ENCODE peak calls at places on chromosomes 2 and 18, in six cellular contexts. One of them, this sample, is unnamed.

GRCh38 chr2:134988994-134989605 is 58.1 kb downstream of the MAP3K19 start:
- DNase-seq in IMR-90: peak
- DNase-seq in A549: peak
- DNase-seq in right atrium auricular region: no peak
- DNase-seq in aorta: no peak
- DNase-seq in cardiac muscle cell: peak
- DNase-seq in this sample: no peak

GRCh38 chr18:30376515-30376914 is 666.0 kb downstream of the DSC3 start:
- DNase-seq in right atrium auricular region: no peak
- DNase-seq in aorta: no peak
- DNase-seq in A549: peak
- DNase-seq in IMR-90: no peak
- DNase-seq in cardiac muscle cell: no peak
- DNase-seq in this sample: no peak

GRCh38 chr2:158845869-158846268 is 50.8 kb downstream of the DAPL1 start:
- DNase-seq in right atrium auricular region: no peak
- DNase-seq in IMR-90: no peak
- DNase-seq in A549: no peak
- DNase-seq in aorta: no peak
- DNase-seq in cardiac muscle cell: peak
- DNase-seq in this sample: no peak

GRCh38 chr18:36692331-36692730 is 136.5 kb downstream of the TPGS2 start:
- DNase-seq in aorta: no peak
- DNase-seq in IMR-90: peak
- DNase-seq in cardiac muscle cell: no peak
- DNase-seq in right atrium auricular region: no peak
- DNase-seq in A549: no peak
- DNase-seq in this sample: no peak

GRCh38 chr2:17255071-17255470 is 263.2 kb downstream of the RAD51AP2 start:
- DNase-seq in right atrium auricular region: no peak
- DNase-seq in aorta: no peak
- DNase-seq in IMR-90: no peak
- DNase-seq in cardiac muscle cell: no peak
- DNase-seq in A549: no peak
- DNase-seq in this sample: no peak

GRCh38 chr2:138182276-138182675 is 218.0 kb downstream of the HNMT start:
- DNase-seq in A549: no peak
- DNase-seq in cardiac muscle cell: no peak
- DNase-seq in IMR-90: no peak
- DNase-seq in right atrium auricular region: no peak
- DNase-seq in aorta: no peak
- DNase-seq in this sample: no peak

GRCh38 chr2:109230980-109231420 is 102.0 kb downstream of the SH3RF3 start:
- DNase-seq in right atrium auricular region: peak
- DNase-seq in aorta: no peak
- DNase-seq in A549: no peak
- DNase-seq in IMR-90: no peak
- DNase-seq in cardiac muscle cell: no peak
- DNase-seq in this sample: no peak

GRCh38 chr18:3248670-3249359 is 1.2 kb downstream of the MYL12A start:
- DNase-seq in IMR-90: peak
- DNase-seq in aorta: no peak
- DNase-seq in A549: peak
- DNase-seq in right atrium auricular region: no peak
- DNase-seq in cardiac muscle cell: peak
- DNase-seq in this sample: no peak

GRCh38 chr2:167733750-167734149 is 513.6 kb downstream of the STK39 start:
- DNase-seq in IMR-90: peak
- DNase-seq in right atrium auricular region: no peak
- DNase-seq in aorta: no peak
- DNase-seq in cardiac muscle cell: no peak
- DNase-seq in A549: no peak
- DNase-seq in this sample: no peak

GRCh38 chr2:198186257-198186656 is 381.9 kb downstream of the PLCL1 start:
- DNase-seq in right atrium auricular region: no peak
- DNase-seq in aorta: no peak
- DNase-seq in IMR-90: no peak
- DNase-seq in cardiac muscle cell: no peak
- DNase-seq in A549: no peak
- DNase-seq in this sample: no peak

GRCh38 chr2:178650554-178650953 is 156.7 kb downstream of the TTN start:
- DNase-seq in IMR-90: no peak
- DNase-seq in A549: no peak
- DNase-seq in right atrium auricular region: no peak
- DNase-seq in aorta: no peak
- DNase-seq in cardiac muscle cell: no peak
- DNase-seq in this sample: no peak

GRCh38 chr2:216231867-216232266 is 122.7 kb downstream of the XRCC5 start:
- DNase-seq in A549: no peak
- DNase-seq in cardiac muscle cell: no peak
- DNase-seq in aorta: no peak
- DNase-seq in right atrium auricular region: no peak
- DNase-seq in IMR-90: no peak
- DNase-seq in this sample: no peak

GRCh38 chr2:228417526-228417925 is 236.0 kb upstream of the SPHKAP start:
- DNase-seq in A549: no peak
- DNase-seq in IMR-90: no peak
- DNase-seq in right atrium auricular region: no peak
- DNase-seq in aorta: no peak
- DNase-seq in cardiac muscle cell: no peak
- DNase-seq in this sample: no peak

GRCh38 chr2:10373931-10374330 is 71.2 kb downstream of the HPCAL1 start:
- DNase-seq in aorta: no peak
- DNase-seq in A549: no peak
- DNase-seq in right atrium auricular region: no peak
- DNase-seq in cardiac muscle cell: no peak
- DNase-seq in IMR-90: no peak
- DNase-seq in this sample: no peak

GRCh38 chr2:19359456-19359855 is 1.0 kb upstream of the OSR1 start:
- DNase-seq in cardiac muscle cell: no peak
- DNase-seq in right atrium auricular region: no peak
- DNase-seq in A549: no peak
- DNase-seq in IMR-90: no peak
- DNase-seq in aorta: no peak
- DNase-seq in this sample: no peak

GRCh38 chr2:160940699-160941098 is 219.5 kb upstream of the TANK start:
- DNase-seq in cardiac muscle cell: no peak
- DNase-seq in right atrium auricular region: no peak
- DNase-seq in A549: no peak
- DNase-seq in IMR-90: peak
- DNase-seq in aorta: no peak
- DNase-seq in this sample: no peak

GRCh38 chr2:99389946-99390345 is 52.8 kb downstream of the EIF5B start:
- DNase-seq in right atrium auricular region: no peak
- DNase-seq in A549: no peak
- DNase-seq in aorta: no peak
- DNase-seq in cardiac muscle cell: no peak
- DNase-seq in IMR-90: no peak
- DNase-seq in this sample: no peak

GRCh38 chr2:73640946-73641766 is 1.1 kb downstream of the NAT8 start:
- DNase-seq in IMR-90: no peak
- DNase-seq in cardiac muscle cell: no peak
- DNase-seq in right atrium auricular region: no peak
- DNase-seq in A549: no peak
- DNase-seq in aorta: no peak
- DNase-seq in this sample: no peak

GRCh38 chr18:45169610-45170009 is 445.7 kb upstream of the SLC14A2 start:
- DNase-seq in aorta: peak
- DNase-seq in A549: peak
- DNase-seq in right atrium auricular region: peak
- DNase-seq in IMR-90: peak
- DNase-seq in cardiac muscle cell: peak
- DNase-seq in this sample: peak

GRCh38 chr2:195451160-195451559 is 205.9 kb upstream of the SLC39A10 start:
- DNase-seq in right atrium auricular region: no peak
- DNase-seq in IMR-90: peak
- DNase-seq in cardiac muscle cell: no peak
- DNase-seq in A549: no peak
- DNase-seq in aorta: no peak
- DNase-seq in this sample: no peak

GRCh38 chr18:8974279-8974678 is 128.2 kb upstream of the NDUFV2 start:
- DNase-seq in aorta: no peak
- DNase-seq in IMR-90: no peak
- DNase-seq in cardiac muscle cell: no peak
- DNase-seq in right atrium auricular region: no peak
- DNase-seq in A549: no peak
- DNase-seq in this sample: no peak

GRCh38 chr2:126995652-126996377 is 97.1 kb downstream of the TEX51 start:
- DNase-seq in IMR-90: no peak
- DNase-seq in aorta: no peak
- DNase-seq in right atrium auricular region: no peak
- DNase-seq in cardiac muscle cell: no peak
- DNase-seq in A549: no peak
- DNase-seq in this sample: no peak

GRCh38 chr2:182240862-182241371 is 185.9 kb downstream of the PDE1A start:
- DNase-seq in IMR-90: peak
- DNase-seq in right atrium auricular region: no peak
- DNase-seq in cardiac muscle cell: peak
- DNase-seq in aorta: no peak
- DNase-seq in A549: peak
- DNase-seq in this sample: no peak

GRCh38 chr18:8828798-8829197 is 123.4 kb downstream of the MTCL1 start:
- DNase-seq in IMR-90: no peak
- DNase-seq in right atrium auricular region: no peak
- DNase-seq in cardiac muscle cell: no peak
- DNase-seq in aorta: no peak
- DNase-seq in A549: no peak
- DNase-seq in this sample: no peak

GRCh38 chr2:42054657-42055430 is 7.0 kb downstream of the PKDCC start:
- DNase-seq in cardiac muscle cell: no peak
- DNase-seq in aorta: peak
- DNase-seq in right atrium auricular region: no peak
- DNase-seq in A549: no peak
- DNase-seq in IMR-90: no peak
- DNase-seq in this sample: no peak

GRCh38 chr2:44496130-44496529 is 134.4 kb downstream of the CAMKMT start:
- DNase-seq in A549: no peak
- DNase-seq in IMR-90: no peak
- DNase-seq in right atrium auricular region: no peak
- DNase-seq in aorta: no peak
- DNase-seq in cardiac muscle cell: no peak
- DNase-seq in this sample: no peak

GRCh38 chr2:18599509-18600254 is 10.3 kb upstream of the NT5C1B start:
- DNase-seq in A549: no peak
- DNase-seq in right atrium auricular region: no peak
- DNase-seq in cardiac muscle cell: peak
- DNase-seq in IMR-90: peak
- DNase-seq in aorta: peak
- DNase-seq in this sample: no peak

GRCh38 chr2:120346667-120347358 is 877 bp downstream of the INHBB start:
- DNase-seq in right atrium auricular region: no peak
- DNase-seq in A549: peak
- DNase-seq in IMR-90: peak
- DNase-seq in aorta: no peak
- DNase-seq in cardiac muscle cell: peak
- DNase-seq in this sample: peak
- H3K4me3 ChIP-seq in right atrium auricular region: peak
- H3K4me3 ChIP-seq in A549: peak
- H3K4me3 ChIP-seq in IMR-90: peak
- H3K4me3 ChIP-seq in aorta: no peak
- H3K4me3 ChIP-seq in cardiac muscle cell: no peak
- H3K4me3 ChIP-seq in this sample: peak

GRCh38 chr2:117972466-117973123 is 41.3 kb downstream of the CCDC93 start:
- DNase-seq in A549: peak
- DNase-seq in cardiac muscle cell: peak
- DNase-seq in aorta: no peak
- DNase-seq in right atrium auricular region: no peak
- DNase-seq in IMR-90: peak
- DNase-seq in this sample: no peak

GRCh38 chr2:117976581-117976980 is 37.3 kb downstream of the CCDC93 start:
- DNase-seq in right atrium auricular region: no peak
- DNase-seq in cardiac muscle cell: no peak
- DNase-seq in IMR-90: no peak
- DNase-seq in aorta: no peak
- DNase-seq in A549: no peak
- DNase-seq in this sample: no peak

GRCh38 chr2:117977696-117978095 is 36.2 kb downstream of the CCDC93 start:
- DNase-seq in A549: no peak
- DNase-seq in IMR-90: peak
- DNase-seq in cardiac muscle cell: no peak
- DNase-seq in right atrium auricular region: no peak
- DNase-seq in aorta: no peak
- DNase-seq in this sample: no peak

GRCh38 chr2:117968724-117969121 is 45.1 kb downstream of the CCDC93 start:
- DNase-seq in A549: no peak
- DNase-seq in IMR-90: no peak
- DNase-seq in right atrium auricular region: no peak
- DNase-seq in cardiac muscle cell: no peak
- DNase-seq in aorta: no peak
- DNase-seq in this sample: no peak

GRCh38 chr2:117973498-117974082 is 40.3 kb downstream of the CCDC93 start:
- DNase-seq in aorta: no peak
- DNase-seq in A549: no peak
- DNase-seq in IMR-90: no peak
- DNase-seq in right atrium auricular region: no peak
- DNase-seq in cardiac muscle cell: no peak
- DNase-seq in this sample: no peak
- H3K27ac ChIP-seq in aorta: no peak
- H3K27ac ChIP-seq in A549: no peak
- H3K27ac ChIP-seq in IMR-90: no peak
- H3K27ac ChIP-seq in right atrium auricular region: no peak
- H3K27ac ChIP-seq in cardiac muscle cell: no peak
- H3K27ac ChIP-seq in this sample: no peak

GRCh38 chr18:59902180-59902992 is 2.6 kb downstream of the PMAIP1 start:
- DNase-seq in aorta: no peak
- DNase-seq in IMR-90: peak
- DNase-seq in right atrium auricular region: no peak
- DNase-seq in cardiac muscle cell: no peak
- DNase-seq in A549: no peak
- DNase-seq in this sample: no peak
- H3K4me3 ChIP-seq in aorta: no peak
- H3K4me3 ChIP-seq in IMR-90: peak
- H3K4me3 ChIP-seq in right atrium auricular region: no peak
- H3K4me3 ChIP-seq in cardiac muscle cell: no peak
- H3K4me3 ChIP-seq in A549: peak
- H3K4me3 ChIP-seq in this sample: no peak

DNA sequence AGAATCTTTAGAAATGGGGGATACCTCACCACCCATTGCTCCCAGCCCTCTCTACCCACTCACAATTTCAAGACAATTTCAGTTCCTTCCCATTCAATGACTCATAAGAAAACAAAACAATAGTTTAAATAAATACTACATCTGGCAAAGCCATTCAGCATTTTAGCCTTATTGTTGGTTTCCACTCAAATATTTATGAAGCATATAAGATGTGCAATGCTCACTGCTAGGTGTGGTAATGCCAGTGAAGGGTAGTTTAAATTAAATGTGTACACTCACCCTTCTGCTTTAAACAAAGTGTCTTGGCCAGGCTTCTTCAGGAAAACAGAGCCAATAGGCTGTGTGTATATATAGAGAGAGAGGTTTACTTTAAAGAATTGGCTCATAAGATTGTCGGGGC is 37.0 kb downstream of the INO80C start:
- DNase-seq in IMR-90: peak
- DNase-seq in cardiac muscle cell: peak
- DNase-seq in A549: no peak
- DNase-seq in aorta: no peak
- DNase-seq in right atrium auricular region: no peak
- DNase-seq in this sample: no peak
- H3K27ac ChIP-seq in IMR-90: peak
- H3K27ac ChIP-seq in cardiac muscle cell: no peak
- H3K27ac ChIP-seq in A549: peak
- H3K27ac ChIP-seq in aorta: no peak
- H3K27ac ChIP-seq in right atrium auricular region: no peak
- H3K27ac ChIP-seq in this sample: no peak

This sample was measured in ovary.